ENCODE peak calls at places on chromosomes 13 and 19, in six cellular contexts. Y, S, O, J, E and I are unnamed samples.
A peak's percentile ranks its signal among the peaks of the same experiment; 100 is the strongest.

GRCh38 chr13:87498681-87499080 is 172.5 kb upstream of the SLITRK5 start:
- DNase-seq in E (no peak), J (no peak), Y (peak; percentile 0), O (no peak), S (no peak), I (no peak)

GRCh38 chr19:7926021-7926726 is at the start of gene CTXN1:
- DNase-seq in E (peak; percentile 91), O (peak; percentile 67), S (no peak), Y (no peak), J (peak; percentile 80), I (peak; percentile 75)

GRCh38 chr13:41678320-41678719 is 221.0 kb downstream of the RGCC start:
- DNase-seq in E (no peak), O (no peak), Y (peak; percentile 67), S (no peak), J (no peak), I (no peak)

GRCh38 chr13:104004572-104004971 is 938.4 kb upstream of the SLC10A2 start:
- DNase-seq in E (no peak), S (no peak), J (no peak), Y (no peak), O (no peak), I (no peak)

GRCh38 chr19:14497347-14497921 is 1.5 kb upstream of the GIPC1 start:
- DNase-seq in Y (no peak), O (no peak), S (no peak), E (no peak), J (no peak), I (no peak)

GRCh38 chr19:10568444-10568825 is 344 bp downstream of the CDKN2D start:
- DNase-seq in S (no peak), E (no peak), Y (no peak), J (peak; percentile 59), O (peak; percentile 45), I (no peak)

GRCh38 chr13:26026211-26026610 is 25.6 kb downstream of the SHISA2 start:
- DNase-seq in Y (no peak), E (no peak), J (no peak), S (no peak), O (no peak), I (no peak)

GRCh38 chr13:112457081-112457480 is 80.9 kb downstream of the SPACA7 start:
- DNase-seq in S (no peak), J (no peak), Y (no peak), E (no peak), O (no peak), I (no peak)

DNA sequence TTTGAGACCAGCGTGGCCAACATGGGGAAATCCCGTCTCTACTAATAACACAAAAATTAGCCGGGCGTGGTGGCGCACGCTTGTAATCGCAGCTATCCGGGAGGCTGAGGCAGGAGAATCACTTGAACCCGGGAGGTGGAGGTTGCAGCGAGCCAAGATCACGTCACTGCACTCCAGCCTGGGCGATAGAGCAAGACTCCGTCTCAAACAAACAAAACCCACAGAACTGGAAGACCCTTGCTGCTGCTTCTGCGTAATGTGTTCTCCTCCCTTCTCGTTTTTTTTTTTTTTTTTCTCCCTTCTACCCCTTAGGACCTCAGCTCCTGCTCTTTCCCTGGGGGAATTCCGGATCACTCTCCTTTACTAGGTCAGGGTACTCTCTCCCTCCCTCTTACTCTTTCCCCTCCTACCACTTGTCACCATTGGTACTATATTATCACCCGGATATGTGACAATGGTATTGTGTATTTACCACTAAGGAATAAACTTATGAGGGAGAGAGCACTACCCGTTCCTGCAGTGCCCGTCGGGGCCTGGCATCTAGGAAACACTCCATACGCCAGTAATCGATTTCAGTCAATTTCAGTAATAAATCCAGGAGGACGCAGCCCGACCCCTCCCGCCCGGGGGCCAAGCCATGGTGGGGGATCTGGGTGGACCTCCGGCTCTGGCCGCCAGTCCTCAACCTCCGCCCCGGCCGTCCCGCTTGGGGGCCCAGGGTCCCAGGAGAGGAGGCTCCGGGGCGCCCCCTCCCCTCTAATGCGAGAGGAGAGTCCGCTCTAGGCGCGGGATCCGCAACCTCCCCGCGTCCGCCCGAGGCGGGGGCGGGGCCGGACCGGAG is 423 bp upstream of the GARRE1 start:
- DNase-seq in J (no peak), Y (peak; percentile 47), E (peak; percentile 92), S (no peak), O (peak; percentile 88), I (no peak)
- TF ChIP-seq POLR2A in J (peak; percentile 59), Y (peak; percentile 38), E (peak; percentile 81), S (peak; percentile 76), O (peak; percentile 86), I (peak; percentile 84)

DNA sequence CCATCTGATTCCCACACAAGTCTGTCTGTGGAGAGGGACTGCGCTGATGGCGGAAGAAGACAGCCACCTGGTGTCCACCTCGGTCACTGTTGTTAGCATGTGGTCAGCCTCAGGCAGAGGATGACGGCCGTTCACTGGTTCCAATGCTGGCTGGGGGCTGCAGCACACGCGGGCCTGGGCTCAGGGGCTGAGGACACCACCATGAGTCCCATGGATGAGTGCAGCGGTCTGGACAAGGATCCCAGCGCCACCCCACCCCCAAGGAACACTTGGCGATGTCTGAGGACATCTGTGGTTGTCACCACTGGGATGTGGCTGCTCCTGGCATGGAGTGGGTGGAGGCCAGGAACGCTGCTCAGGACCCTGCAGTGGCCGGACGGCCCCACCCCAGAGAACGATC is 10.9 kb downstream of the DPP9 start:
- DNase-seq in S (no peak), E (no peak), O (no peak), Y (no peak), J (no peak), I (no peak)
- TF ChIP-seq POLR2A in S (no peak), E (no peak), O (no peak), Y (no peak), J (no peak), I (no peak)

GRCh38 chr19:43616306-43616705 is 3.1 kb downstream of the ZNF428 start:
- DNase-seq in S (no peak), Y (no peak), E (no peak), O (no peak), J (no peak), I (no peak)

GRCh38 chr19:43619262-43620060 is at the start of gene ZNF428:
- DNase-seq in E (peak; percentile 89), J (peak; percentile 89), Y (peak; percentile 88), O (peak; percentile 93), S (peak; percentile 61), I (peak; percentile 97)

GRCh38 chr19:43616954-43617353 is 2.5 kb downstream of the ZNF428 start:
- DNase-seq in Y (no peak), J (no peak), S (no peak), O (no peak), E (no peak), I (no peak)

GRCh38 chr19:43620061-43621001 is 902 bp upstream of the ZNF428 start:
- DNase-seq in Y (no peak), O (no peak), J (no peak), S (no peak), E (no peak), I (no peak)

GRCh38 chr19:43618921-43619261 is 538 bp downstream of the ZNF428 start:
- DNase-seq in S (no peak), O (peak; percentile 51), J (no peak), Y (peak; percentile 8), E (no peak), I (no peak)
- TF ChIP-seq POLR2A in S (no peak), O (no peak), J (no peak), Y (no peak), E (no peak), I (no peak)

GRCh38 chr19:18044825-18045304 is 36.9 kb downstream of the ARRDC2 start:
- DNase-seq in J (peak; percentile 81), S (no peak), Y (peak; percentile 76), O (peak; percentile 92), E (peak; percentile 33), I (no peak)
- TF ChIP-seq POLR2A in J (no peak), S (no peak), Y (no peak), O (no peak), E (no peak), I (peak; percentile 28)

GRCh38 chr13:35699805-35700204 is 223.3 kb upstream of the MAB21L1 start:
- DNase-seq in J (no peak), E (no peak), Y (peak; percentile 66), O (no peak), S (no peak), I (no peak)
- TF ChIP-seq POLR2A in J (no peak), E (no peak), Y (no peak), O (no peak), S (no peak), I (no peak)

GRCh38 chr13:20474515-20474914 is 51.1 kb downstream of the CRYL1 start:
- DNase-seq in J (no peak), E (no peak), S (no peak), Y (no peak), O (no peak), I (no peak)

GRCh38 chr13:20473888-20474287 is 51.8 kb downstream of the CRYL1 start:
- DNase-seq in Y (no peak), J (no peak), S (no peak), O (no peak), E (no peak), I (no peak)

GRCh38 chr13:20477394-20477793 is 48.3 kb downstream of the CRYL1 start:
- DNase-seq in Y (no peak), J (no peak), S (no peak), E (no peak), O (no peak), I (no peak)

GRCh38 chr13:20473139-20473538 is 52.5 kb downstream of the CRYL1 start:
- DNase-seq in S (no peak), E (no peak), O (no peak), J (no peak), Y (peak; percentile 42), I (no peak)

GRCh38 chr13:20475927-20476691 is 49.5 kb downstream of the CRYL1 start:
- DNase-seq in Y (no peak), S (no peak), E (no peak), O (peak; percentile 66), J (peak; percentile 75), I (no peak)
- TF ChIP-seq POLR2A in Y (no peak), S (no peak), E (no peak), O (no peak), J (no peak), I (no peak)

DNA sequence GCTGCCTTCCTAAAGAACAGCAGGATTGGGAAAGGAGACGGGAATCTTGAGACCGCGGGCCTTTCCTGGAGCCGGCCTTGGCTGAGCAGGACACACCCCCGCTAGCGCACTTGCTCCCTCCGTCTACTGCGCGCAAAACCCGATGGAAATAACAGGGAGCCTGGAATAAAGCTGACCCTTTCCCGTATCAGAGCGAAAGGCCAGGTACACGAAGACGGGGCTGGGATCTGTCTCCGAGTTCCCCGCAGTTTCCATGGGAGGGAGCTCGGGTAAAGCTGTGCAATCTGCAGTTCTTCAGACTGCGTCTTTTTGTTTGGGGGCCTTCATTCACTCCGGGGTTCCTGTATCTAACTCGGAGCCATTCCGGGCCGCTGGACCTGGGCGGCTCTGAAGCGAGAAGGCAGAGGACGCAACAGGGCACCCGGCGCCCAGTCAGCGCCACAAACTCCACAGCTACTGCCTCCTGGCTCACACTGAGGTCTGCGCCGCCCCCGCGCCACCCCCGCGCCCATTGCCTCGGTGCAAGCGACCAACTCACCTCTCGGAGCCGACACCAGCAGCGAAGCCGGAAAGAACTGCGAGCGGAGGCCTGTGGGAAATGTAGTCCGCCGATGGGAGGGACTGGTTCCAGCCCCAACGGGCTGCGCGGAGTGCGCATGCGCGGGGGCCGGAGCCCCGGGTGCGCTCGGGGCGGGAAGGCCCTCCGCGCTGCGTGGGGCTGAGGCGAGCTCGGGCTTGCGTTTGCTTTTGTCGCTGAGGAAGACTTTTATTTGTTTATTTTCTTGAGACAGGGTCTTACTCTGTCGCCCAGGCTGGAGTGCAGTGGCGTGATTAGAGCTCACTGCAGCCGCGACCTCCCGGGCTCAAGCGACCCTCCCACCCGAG is at the start of gene ZFP14:
- DNase-seq in S (peak; percentile 87), J (peak; percentile 94), O (peak; percentile 93), E (peak; percentile 93), Y (peak; percentile 91), I (peak; percentile 100)
- TF ChIP-seq POLR2A in S (peak; percentile 55), J (peak; percentile 46), O (peak; percentile 68), E (peak; percentile 48), Y (no peak), I (peak; percentile 53)